ENCODE peak calls at places on chromosomes 12 and 14, in nine cellular contexts. O, D, E, M, I, Q, F, U and L are unnamed samples.

GRCh38 chr12:38691164-38691563 is 214.2 kb downstream of the CPNE8 start:
- DNase-seq in O (no peak), F (no peak), Q (no peak), U (no peak), E (no peak), D (no peak), M (no peak), I (no peak), L (no peak)

GRCh38 chr14:36773558-36773957 is 111.9 kb downstream of the PAX9 start:
- DNase-seq in E (no peak), U (no peak), F (no peak), D (peak), Q (no peak), I (no peak), O (no peak), M (peak), L (no peak)

GRCh38 chr12:10243803-10244520 is 31.3 kb downstream of the GABARAPL1 start:
- DNase-seq in E (peak), F (no peak), Q (peak), I (no peak), D (no peak), O (no peak), M (no peak), U (no peak), L (peak)

GRCh38 chr12:24997970-24998582 is 49.2 kb upstream of the BCAT1 start:
- DNase-seq in F (no peak), E (no peak), O (no peak), U (no peak), I (no peak), M (no peak), Q (peak), D (peak), L (no peak)

GRCh38 chr12:110249105-110249504 is 31.9 kb upstream of the ATP2A2 start:
- DNase-seq in I (peak), O (no peak), D (peak), M (no peak), E (no peak), U (peak), F (no peak), Q (no peak), L (no peak)

GRCh38 chr14:78088941-78089340 is 81.2 kb upstream of the NRXN3 start:
- DNase-seq in M (no peak), Q (no peak), F (no peak), I (no peak), U (no peak), D (no peak), E (peak), O (no peak), L (no peak)

GRCh38 chr12:32170437-32170998 is 63.9 kb downstream of the BICD1 start:
- DNase-seq in E (no peak), O (no peak), M (no peak), I (no peak), F (no peak), U (no peak), D (no peak), Q (no peak), L (no peak)

GRCh38 chr12:6534914-6535696 is 788 bp downstream of the GAPDH start:
- DNase-seq in Q (no peak), M (peak), D (peak), F (no peak), U (peak), O (peak), E (peak), I (peak), L (peak)

GRCh38 chr14:104224516-104225281 is 86.3 kb downstream of the KIF26A start:
- DNase-seq in I (peak), E (peak), F (no peak), Q (no peak), M (peak), D (no peak), U (no peak), O (no peak), L (peak)

GRCh38 chr14:64235652-64236640 is 58.2 kb downstream of the ESR2 start:
- DNase-seq in I (no peak), D (no peak), U (no peak), E (no peak), O (no peak), M (no peak), F (no peak), Q (peak), L (peak)

GRCh38 chr14:65637780-65638179 is 225.2 kb downstream of the FUT8 start:
- DNase-seq in I (no peak), D (peak), M (no peak), O (no peak), E (peak), U (no peak), F (no peak), Q (peak), L (no peak)

GRCh38 chr14:86296173-86296572 is 766.2 kb downstream of the FLRT2 start:
- DNase-seq in M (no peak), Q (no peak), F (no peak), E (no peak), I (no peak), U (no peak), D (peak), O (no peak), L (no peak)

GRCh38 chr12:6936642-6937480 is 6.8 kb upstream of the RNU7-1 start:
- DNase-seq in Q (no peak), F (no peak), E (peak), O (no peak), U (no peak), I (peak), D (no peak), M (no peak), L (no peak)

GRCh38 chr14:103624860-103625259 is 4.2 kb upstream of the KLC1 start:
- DNase-seq in O (peak), M (peak), D (peak), I (peak), Q (no peak), E (peak), U (peak), F (no peak), L (peak)

GRCh38 chr12:4700621-4701026 is 19.6 kb upstream of the GALNT8 start:
- DNase-seq in M (no peak), U (peak), I (no peak), F (no peak), O (peak), D (peak), Q (no peak), E (no peak), L (no peak)

GRCh38 chr14:104283197-104284106 is 145.1 kb downstream of the KIF26A start:
- DNase-seq in I (peak), U (no peak), D (no peak), E (no peak), M (no peak), F (no peak), O (no peak), Q (no peak), L (peak)

GRCh38 chr14:102320033-102320660 is 601 bp downstream of the ZNF839 start:
- DNase-seq in D (peak), U (peak), E (peak), F (no peak), I (peak), M (no peak), Q (no peak), O (peak), L (peak)

GRCh38 chr14:72619071-72619710 is 274.7 kb downstream of the DPF3 start:
- DNase-seq in E (no peak), D (no peak), F (no peak), U (no peak), O (no peak), M (no peak), I (no peak), Q (no peak), L (no peak)

GRCh38 chr14:93010543-93011541 is 87.9 kb downstream of the CHGA start:
- DNase-seq in E (peak), M (no peak), Q (no peak), U (no peak), D (no peak), F (no peak), I (no peak), O (peak), L (no peak)

GRCh38 chr12:62813031-62813829 is 121.7 kb downstream of the PPM1H start:
- DNase-seq in F (no peak), O (peak), Q (no peak), M (peak), U (peak), E (peak), D (peak), I (peak), L (peak)

GRCh38 chr12:82015623-82016347 is 256.6 kb upstream of the PPFIA2 start:
- DNase-seq in I (no peak), D (no peak), O (no peak), U (no peak), F (no peak), E (no peak), Q (peak), M (no peak), L (no peak)

GRCh38 chr14:103142903-103143302 is 19.6 kb downstream of the TNFAIP2 start:
- DNase-seq in I (no peak), U (no peak), O (no peak), E (no peak), F (no peak), D (no peak), Q (no peak), M (no peak), L (no peak)

GRCh38 chr14:69317780-69318179 is 57.8 kb downstream of the GALNT16 start:
- DNase-seq in M (no peak), O (peak), U (peak), D (no peak), I (no peak), F (no peak), Q (no peak), E (no peak), L (peak)

GRCh38 chr14:75147423-75148071 is 20.7 kb upstream of the NEK9 start:
- DNase-seq in Q (no peak), I (peak), D (peak), U (peak), O (peak), F (no peak), M (peak), E (peak), L (peak)
- TF ChIP-seq POLR2A in Q (no peak), I (peak), D (no peak), U (peak), O (peak), F (no peak), M (no peak), E (no peak), L (no peak)

GRCh38 chr12:89525002-89525823 is 617 bp upstream of the GALNT4 start:
- DNase-seq in Q (no peak), D (peak), U (no peak), O (peak), M (peak), E (peak), I (peak), F (no peak), L (peak)

GRCh38 chr12:89525824-89526770 is at the start of gene POC1B:
- DNase-seq in F (peak), U (peak), O (peak), M (peak), Q (peak), I (peak), D (peak), E (peak), L (peak)

GRCh38 chr12:89521348-89522238 is 3.0 kb downstream of the GALNT4 start:
- DNase-seq in Q (no peak), I (no peak), U (no peak), M (peak), E (no peak), F (no peak), O (no peak), D (peak), L (no peak)

GRCh38 chr12:89528434-89528833 is 2.6 kb upstream of the POC1B start:
- DNase-seq in U (no peak), M (no peak), D (no peak), O (no peak), F (no peak), Q (no peak), E (peak), I (no peak), L (no peak)

DNA sequence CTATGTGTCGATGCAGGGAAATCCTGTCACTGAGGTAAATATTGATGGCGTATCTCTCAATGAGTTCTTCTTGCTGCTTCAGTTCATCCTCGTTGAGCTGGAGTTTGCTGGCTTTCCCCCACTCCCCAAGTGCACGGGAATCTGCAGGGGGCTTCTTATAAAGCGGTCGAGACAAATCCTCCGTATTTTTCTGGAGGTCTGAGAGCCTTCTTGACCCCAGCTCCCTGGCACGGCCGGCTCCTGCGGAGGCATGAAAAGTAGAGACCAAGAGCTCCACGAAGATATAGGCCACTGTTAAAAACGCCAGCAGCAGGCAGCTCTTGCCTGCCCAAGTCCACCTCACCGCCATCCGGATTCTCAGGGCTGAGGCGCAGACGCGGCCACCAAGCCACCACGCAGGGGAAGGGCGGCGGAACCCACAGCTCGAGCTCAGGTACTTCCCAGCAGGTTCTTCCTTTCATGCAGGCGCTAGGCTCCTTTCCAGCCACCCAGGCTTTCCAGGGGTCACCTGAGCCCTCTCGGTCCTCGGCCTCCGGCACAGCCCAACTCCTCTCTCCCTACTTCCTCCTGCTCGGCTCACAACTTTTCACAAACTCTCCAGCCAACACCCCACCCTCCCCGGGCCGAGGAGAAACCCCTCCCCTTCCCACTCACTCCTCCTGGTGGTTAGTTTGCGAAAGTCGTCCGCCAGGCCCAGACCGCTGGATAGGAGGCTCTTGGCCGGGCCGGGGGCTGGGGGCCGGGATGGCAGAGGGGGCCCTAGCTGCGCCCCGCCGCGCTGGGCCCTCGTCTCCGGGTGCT is at the start of gene GALNT4:
- DNase-seq in F (peak), M (peak), U (peak), I (peak), D (peak), Q (peak), E (peak), O (peak), L (peak)
- TF ChIP-seq POLR2A in F (no peak), M (peak), U (peak), I (peak), D (peak), Q (peak), E (peak), O (peak), L (peak)

DNA sequence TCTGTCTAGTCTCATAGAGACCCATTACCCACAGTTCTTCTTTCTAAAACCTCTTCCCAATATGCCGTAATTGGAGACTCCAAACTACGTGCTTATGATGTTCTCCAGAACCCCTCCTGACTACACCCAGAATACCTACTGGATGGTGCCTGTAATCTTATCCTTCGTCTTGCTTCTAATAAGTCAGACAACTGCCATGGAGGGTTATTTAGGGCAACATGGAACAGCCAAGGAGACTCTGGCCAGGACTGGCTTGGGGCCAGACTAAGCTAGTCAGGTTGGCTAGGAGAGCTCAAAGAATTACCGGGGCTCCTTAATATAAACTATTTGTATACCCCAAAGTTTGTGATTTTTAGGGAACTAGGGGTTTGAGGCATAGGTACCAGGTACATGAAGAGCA is 6.8 kb downstream of the PFKM start:
- DNase-seq in O (no peak), D (no peak), U (no peak), F (no peak), M (no peak), I (peak), Q (no peak), E (no peak), L (no peak)
- TF ChIP-seq POLR2A in O (no peak), D (no peak), U (no peak), F (no peak), M (no peak), I (no peak), Q (no peak), E (no peak), L (no peak)

GRCh38 chr12:57229041-57229633 is 374 bp upstream of the SHMT2 start:
- DNase-seq in E (peak), I (no peak), F (no peak), U (no peak), Q (no peak), M (no peak), O (no peak), D (no peak), L (no peak)
- TF ChIP-seq POLR2A in E (no peak), I (no peak), F (no peak), U (no peak), Q (no peak), M (no peak), O (no peak), D (no peak), L (no peak)